ENCODE peak calls at places on chromosomes 1 and 21, in four cellular contexts. One of them, this sample, is unnamed.

GRCh38 chr21:46060596-46061061 is 37.3 kb upstream of the COL6A2 start:
- DNase-seq in fibroblast of villous mesenchyme: peak; percentile 99
- DNase-seq in fibroblast of mammary gland: peak; percentile 100
- DNase-seq in PC-3: peak; percentile 99
- DNase-seq in this sample: peak; percentile 99

GRCh38 chr1:221045842-221046831 is 166.9 kb downstream of the HLX start:
- DNase-seq in fibroblast of villous mesenchyme: peak; percentile 33
- DNase-seq in fibroblast of mammary gland: peak; percentile 36
- DNase-seq in PC-3: no peak
- DNase-seq in this sample: no peak

GRCh38 chr1:97050501-97050900 is 328.9 kb downstream of the PTBP2 start:
- DNase-seq in fibroblast of villous mesenchyme: peak; percentile 68
- DNase-seq in fibroblast of mammary gland: peak; percentile 47
- DNase-seq in PC-3: peak; percentile 51
- DNase-seq in this sample: no peak

GRCh38 chr21:42534901-42535378 is 21.3 kb downstream of the SLC37A1 start:
- DNase-seq in fibroblast of villous mesenchyme: no peak
- DNase-seq in fibroblast of mammary gland: no peak
- DNase-seq in PC-3: no peak
- DNase-seq in this sample: no peak

GRCh38 chr1:44806025-44806703 is 987 bp downstream of the DYNLT4 start:
- DNase-seq in fibroblast of villous mesenchyme: no peak
- DNase-seq in fibroblast of mammary gland: no peak
- DNase-seq in PC-3: no peak
- DNase-seq in this sample: no peak

GRCh38 chr1:203726417-203726867 is 38.5 kb upstream of the LAX1 start:
- DNase-seq in fibroblast of villous mesenchyme: no peak
- DNase-seq in fibroblast of mammary gland: no peak
- DNase-seq in PC-3: no peak
- DNase-seq in this sample: no peak

GRCh38 chr1:163535807-163536206 is 214.1 kb downstream of the NUF2 start:
- DNase-seq in fibroblast of villous mesenchyme: peak; percentile 35
- DNase-seq in fibroblast of mammary gland: peak; percentile 56
- DNase-seq in PC-3: peak; percentile 72
- DNase-seq in this sample: no peak

GRCh38 chr1:64965239-64966157 is 851 bp downstream of the JAK1 start:
- DNase-seq in fibroblast of villous mesenchyme: peak; percentile 90
- DNase-seq in fibroblast of mammary gland: peak; percentile 56
- DNase-seq in PC-3: peak; percentile 39
- DNase-seq in this sample: no peak

GRCh38 chr1:116489231-116489697 is 81.6 kb downstream of the CD58 start:
- DNase-seq in fibroblast of villous mesenchyme: no peak
- DNase-seq in fibroblast of mammary gland: no peak
- DNase-seq in PC-3: peak; percentile 95
- DNase-seq in this sample: no peak

GRCh38 chr1:36224537-36225297 is 474 bp downstream of the THRAP3 start:
- DNase-seq in fibroblast of villous mesenchyme: peak; percentile 93
- DNase-seq in fibroblast of mammary gland: peak; percentile 83
- DNase-seq in PC-3: peak; percentile 82
- DNase-seq in this sample: no peak

DNA sequence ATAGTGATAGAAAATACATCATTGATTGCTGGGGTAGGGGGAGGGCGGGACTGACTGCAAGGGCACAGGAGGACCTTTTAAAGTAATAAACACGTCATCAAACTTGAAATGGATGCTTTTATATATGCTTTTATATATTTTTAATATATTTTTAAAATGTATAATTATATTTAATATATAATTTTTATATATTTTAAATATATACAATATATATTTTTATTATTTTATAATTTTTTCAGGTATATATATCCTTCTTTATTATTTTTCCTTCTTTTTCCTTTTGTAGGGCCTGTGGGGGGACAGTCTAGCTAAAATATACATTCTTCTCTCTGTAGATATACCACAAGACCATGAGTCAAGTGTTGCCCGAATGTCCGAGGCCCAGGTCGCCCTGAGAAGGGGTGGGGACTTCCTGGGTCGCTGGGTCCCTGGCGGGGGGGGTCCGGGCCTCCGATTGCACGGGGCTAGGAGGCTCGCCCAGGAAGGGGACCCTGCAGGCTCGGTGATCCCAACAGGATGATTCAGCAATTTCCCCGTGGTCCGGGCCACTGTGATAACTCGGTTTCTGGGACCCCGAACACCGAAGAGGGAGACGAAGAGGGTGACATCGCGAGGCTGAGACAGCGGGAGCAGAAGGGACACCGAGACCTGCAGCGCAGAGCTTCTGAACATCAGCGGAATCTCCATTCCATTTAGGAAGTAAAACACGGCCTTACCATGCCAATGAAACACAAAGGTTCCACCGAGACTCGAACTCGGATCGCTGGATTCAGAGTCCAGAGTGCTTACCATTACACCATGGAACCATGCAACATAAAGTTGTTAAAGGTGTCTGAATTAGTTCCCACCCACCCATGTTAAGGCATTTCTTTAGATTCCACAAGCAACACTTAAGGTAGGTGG is 112.5 kb upstream of the NBPF11 start:
- DNase-seq in fibroblast of villous mesenchyme: peak; percentile 53
- DNase-seq in fibroblast of mammary gland: peak; percentile 91
- DNase-seq in PC-3: no peak
- DNase-seq in this sample: peak; percentile 31
- H3K4me3 ChIP-seq in fibroblast of villous mesenchyme: peak overlapping the region; percentile 66
- H3K4me3 ChIP-seq in fibroblast of mammary gland: peak overlapping the region; percentile 59
- H3K4me3 ChIP-seq in PC-3: peak overlapping the region; percentile 70
- H3K4me3 ChIP-seq in this sample: peak overlapping the region; percentile 8

GRCh38 chr21:36981049-36981391 is 14.6 kb upstream of the HLCS start:
- DNase-seq in fibroblast of villous mesenchyme: no peak
- DNase-seq in fibroblast of mammary gland: no peak
- DNase-seq in PC-3: peak; percentile 35
- DNase-seq in this sample: no peak
- TF ChIP-seq CTCF in fibroblast of villous mesenchyme: no peak
- TF ChIP-seq CTCF in fibroblast of mammary gland: no peak
- TF ChIP-seq CTCF in PC-3: no peak
- TF ChIP-seq CTCF in this sample: no peak

GRCh38 chr1:42924249-42925131 is 34.2 kb downstream of the SLC2A1 start:
- DNase-seq in fibroblast of villous mesenchyme: peak; percentile 85
- DNase-seq in fibroblast of mammary gland: peak; percentile 80
- DNase-seq in PC-3: peak; percentile 92
- DNase-seq in this sample: peak; percentile 24
- H3K4me3 ChIP-seq in fibroblast of villous mesenchyme: peak overlapping the region; percentile 77
- H3K4me3 ChIP-seq in fibroblast of mammary gland: peak overlapping the region; percentile 76
- H3K4me3 ChIP-seq in PC-3: peak overlapping the region; percentile 79
- H3K4me3 ChIP-seq in this sample: peak overlapping the region; percentile 66

DNA sequence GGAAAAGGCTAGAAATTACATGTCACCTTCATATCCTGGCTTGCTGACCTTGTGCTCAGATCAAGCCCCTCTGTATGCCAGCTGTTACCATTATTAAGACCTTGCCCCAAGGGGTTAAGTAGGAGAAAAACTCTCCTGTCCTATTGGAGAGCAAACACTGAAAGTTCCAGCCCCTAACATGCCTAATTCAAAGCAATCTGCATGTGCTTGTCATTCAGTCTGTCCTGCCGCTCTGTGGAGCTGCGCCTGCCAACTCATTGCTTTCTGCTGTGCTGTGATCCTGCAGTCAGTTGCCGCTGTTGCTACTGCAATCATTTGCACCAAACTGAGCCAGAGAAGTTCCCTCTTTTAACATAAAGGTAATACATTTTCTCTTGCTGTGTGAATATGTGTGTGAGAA is 113.4 kb downstream of the DISP1 start:
- DNase-seq in fibroblast of villous mesenchyme: peak; percentile 49
- DNase-seq in fibroblast of mammary gland: peak; percentile 62
- DNase-seq in PC-3: peak; percentile 28
- DNase-seq in this sample: no peak
- TF ChIP-seq CTCF in fibroblast of villous mesenchyme: no peak
- TF ChIP-seq CTCF in fibroblast of mammary gland: no peak
- TF ChIP-seq CTCF in PC-3: no peak
- TF ChIP-seq CTCF in this sample: no peak

GRCh38 chr1:151990856-151991198 is 2.8 kb downstream of the S100A10 start:
- DNase-seq in fibroblast of villous mesenchyme: peak; percentile 74
- DNase-seq in fibroblast of mammary gland: peak; percentile 77
- DNase-seq in PC-3: peak; percentile 92
- DNase-seq in this sample: no peak
- H3K4me3 ChIP-seq in fibroblast of villous mesenchyme: peak overlapping the region; percentile 77
- H3K4me3 ChIP-seq in fibroblast of mammary gland: peak overlapping the region; percentile 66
- H3K4me3 ChIP-seq in PC-3: peak overlapping the region; percentile 91
- H3K4me3 ChIP-seq in this sample: peak overlapping the region; percentile 24